ENCODE peak calls at places on chromosomes 1 and 21, in six cellular contexts. M is left ventricle myocardium inferior, N is pancreas, B is NCI-H524, A is GM12865, R is hippocampal formation. W is an unnamed sample.
A peak's percentile ranks its signal among the peaks of the same experiment; 100 is the strongest.

GRCh38 chr1:161193561-161194235 is 5.2 kb downstream of the ADAMTS4 start:
- DNase-seq in R (peak; percentile 83), B (no peak), A (no peak), M (no peak), N (no peak), W (no peak)

GRCh38 chr21:43211085-43212071 is 42.6 kb downstream of the CRYAA start:
- DNase-seq in B (peak; percentile 61), N (peak; percentile 89), M (peak; percentile 53), A (peak; percentile 25), R (no peak), W (no peak)

GRCh38 chr1:110060034-110060661 is 10.3 kb downstream of the ALX3 start:
- DNase-seq in R (no peak), B (peak; percentile 8), A (peak; percentile 77), M (no peak), N (no peak), W (no peak)

GRCh38 chr1:119453021-119453420 is 38.1 kb downstream of the HSD3B2 start:
- DNase-seq in B (no peak), A (no peak), M (no peak), R (no peak), N (no peak), W (peak; percentile 94)

GRCh38 chr1:214524824-214525223 is 26.6 kb downstream of the PTPN14 start:
- DNase-seq in B (no peak), R (no peak), N (no peak), M (no peak), A (no peak), W (no peak)

GRCh38 chr1:156126701-156127534 is 12.4 kb downstream of the LMNA start:
- DNase-seq in M (peak; percentile 41), B (no peak), A (peak; percentile 93), R (no peak), N (peak; percentile 79), W (peak; percentile 95)

GRCh38 chr1:85240174-85240601 is 19.3 kb downstream of the C1orf52 start:
- DNase-seq in R (no peak), A (peak; percentile 41), B (peak; percentile 68), N (no peak), M (no peak), W (no peak)

GRCh38 chr1:243917177-243917862 is 67.3 kb upstream of the AKT3 start:
- DNase-seq in M (peak; percentile 21), N (no peak), B (peak; percentile 86), A (no peak), R (peak; percentile 27), W (peak; percentile 50)

W was measured in mammary epithelial cell.